ENCODE peak calls at places on chromosomes 12 and 14, in five cellular contexts. One of them, this sample, is unnamed.

GRCh38 chr12:78674311-78675085 is 190.1 kb upstream of the SYT1 start:
- DNase-seq in PC-3: no peak
- DNase-seq in OCI-LY7: no peak
- DNase-seq in neural progenitor cell: no peak
- DNase-seq in MM.1S: no peak
- DNase-seq in this sample: no peak

GRCh38 chr12:118302053-118302452 is 70.7 kb downstream of the TAOK3 start:
- DNase-seq in PC-3: peak
- DNase-seq in OCI-LY7: no peak
- DNase-seq in neural progenitor cell: no peak
- DNase-seq in MM.1S: no peak
- DNase-seq in this sample: no peak

GRCh38 chr12:124536613-124537012 is 30.8 kb downstream of the NCOR2 start:
- DNase-seq in PC-3: no peak
- DNase-seq in OCI-LY7: no peak
- DNase-seq in neural progenitor cell: no peak
- DNase-seq in MM.1S: no peak
- DNase-seq in this sample: no peak

GRCh38 chr14:61841145-61841544 is 78.9 kb downstream of the SNAPC1 start:
- DNase-seq in PC-3: peak
- DNase-seq in OCI-LY7: no peak
- DNase-seq in neural progenitor cell: no peak
- DNase-seq in MM.1S: no peak
- DNase-seq in this sample: peak

GRCh38 chr14:99587463-99588278 is 16.3 kb downstream of the CCDC85C start:
- DNase-seq in PC-3: no peak
- DNase-seq in OCI-LY7: no peak
- DNase-seq in neural progenitor cell: no peak
- DNase-seq in MM.1S: no peak
- DNase-seq in this sample: no peak

GRCh38 chr14:79483472-79483871 is 727.8 kb downstream of the DIO2 start:
- DNase-seq in PC-3: peak
- DNase-seq in OCI-LY7: no peak
- DNase-seq in neural progenitor cell: no peak
- DNase-seq in MM.1S: no peak
- DNase-seq in this sample: no peak

GRCh38 chr12:103824845-103825244 is 16.2 kb downstream of the NT5DC3 start:
- DNase-seq in PC-3: no peak
- DNase-seq in OCI-LY7: no peak
- DNase-seq in neural progenitor cell: no peak
- DNase-seq in MM.1S: no peak
- DNase-seq in this sample: no peak

GRCh38 chr12:120984351-120984898 is 6.1 kb downstream of the HNF1A start:
- DNase-seq in PC-3: no peak
- DNase-seq in OCI-LY7: no peak
- DNase-seq in neural progenitor cell: no peak
- DNase-seq in MM.1S: no peak
- DNase-seq in this sample: peak

GRCh38 chr14:104582005-104582404 is 2.4 kb downstream of the C14orf180 start:
- DNase-seq in PC-3: no peak
- DNase-seq in OCI-LY7: no peak
- DNase-seq in neural progenitor cell: no peak
- DNase-seq in MM.1S: no peak
- DNase-seq in this sample: no peak

GRCh38 chr14:90698379-90698869 is 117.8 kb downstream of the TTC7B start:
- DNase-seq in PC-3: no peak
- DNase-seq in OCI-LY7: no peak
- DNase-seq in neural progenitor cell: no peak
- DNase-seq in MM.1S: no peak
- DNase-seq in this sample: peak

GRCh38 chr14:101235042-101235871 is 326.0 kb upstream of the DIO3 start:
- DNase-seq in PC-3: peak
- DNase-seq in OCI-LY7: peak
- DNase-seq in neural progenitor cell: peak
- DNase-seq in MM.1S: no peak
- DNase-seq in this sample: peak

GRCh38 chr12:128789356-128789929 is 34.3 kb downstream of the SLC15A4 start:
- DNase-seq in PC-3: no peak
- DNase-seq in OCI-LY7: peak
- DNase-seq in neural progenitor cell: no peak
- DNase-seq in MM.1S: no peak
- DNase-seq in this sample: no peak

GRCh38 chr12:57368349-57369095 is 62.3 kb downstream of the R3HDM2 start:
- DNase-seq in PC-3: no peak
- DNase-seq in OCI-LY7: no peak
- DNase-seq in neural progenitor cell: no peak
- DNase-seq in MM.1S: no peak
- DNase-seq in this sample: peak

GRCh38 chr14:105267820-105268548 is 19.7 kb downstream of the BTBD6 start:
- DNase-seq in PC-3: peak
- DNase-seq in OCI-LY7: no peak
- DNase-seq in neural progenitor cell: no peak
- DNase-seq in MM.1S: no peak
- DNase-seq in this sample: no peak

GRCh38 chr14:68542346-68542745 is 250.5 kb downstream of the ZFP36L1 start:
- DNase-seq in PC-3: peak
- DNase-seq in OCI-LY7: no peak
- DNase-seq in neural progenitor cell: no peak
- DNase-seq in MM.1S: no peak
- DNase-seq in this sample: no peak

GRCh38 chr12:115749485-115749884 is 528.0 kb downstream of the MED13L start:
- DNase-seq in PC-3: no peak
- DNase-seq in OCI-LY7: no peak
- DNase-seq in neural progenitor cell: no peak
- DNase-seq in MM.1S: no peak
- DNase-seq in this sample: no peak

GRCh38 chr12:13061377-13061776 is 17.2 kb downstream of the FAM234B start:
- DNase-seq in PC-3: no peak
- DNase-seq in OCI-LY7: no peak
- DNase-seq in neural progenitor cell: no peak
- DNase-seq in MM.1S: no peak
- DNase-seq in this sample: no peak

GRCh38 chr12:108854453-108855283 is 2.7 kb downstream of the SSH1 start:
- DNase-seq in PC-3: peak
- DNase-seq in OCI-LY7: no peak
- DNase-seq in neural progenitor cell: no peak
- DNase-seq in MM.1S: no peak
- DNase-seq in this sample: peak

GRCh38 chr12:94566345-94566744 is 84.0 kb downstream of the TMCC3 start:
- DNase-seq in PC-3: no peak
- DNase-seq in OCI-LY7: peak
- DNase-seq in neural progenitor cell: no peak
- DNase-seq in MM.1S: no peak
- DNase-seq in this sample: no peak

GRCh38 chr14:77086017-77086727 is 11.9 kb upstream of the CIPC start:
- DNase-seq in PC-3: peak
- DNase-seq in OCI-LY7: no peak
- DNase-seq in neural progenitor cell: peak
- DNase-seq in MM.1S: peak
- DNase-seq in this sample: peak

GRCh38 chr14:104344815-104345214 is 206.4 kb downstream of the KIF26A start:
- DNase-seq in PC-3: peak
- DNase-seq in OCI-LY7: no peak
- DNase-seq in neural progenitor cell: no peak
- DNase-seq in MM.1S: no peak
- DNase-seq in this sample: no peak

GRCh38 chr12:89351489-89352241 is 636 bp downstream of the DUSP6 start:
- DNase-seq in PC-3: no peak
- DNase-seq in OCI-LY7: peak
- DNase-seq in neural progenitor cell: no peak
- DNase-seq in MM.1S: peak
- DNase-seq in this sample: peak

GRCh38 chr12:10582704-10583103 is 30.7 kb downstream of the MAGOHB start:
- DNase-seq in PC-3: no peak
- DNase-seq in OCI-LY7: no peak
- DNase-seq in neural progenitor cell: no peak
- DNase-seq in MM.1S: no peak
- DNase-seq in this sample: no peak

GRCh38 chr12:62802981-62803380 is 132.0 kb downstream of the PPM1H start:
- DNase-seq in PC-3: peak
- DNase-seq in OCI-LY7: no peak
- DNase-seq in neural progenitor cell: no peak
- DNase-seq in MM.1S: no peak
- DNase-seq in this sample: no peak

GRCh38 chr12:52155048-52155868 is 36.6 kb downstream of the KRT80 start:
- DNase-seq in PC-3: peak
- DNase-seq in OCI-LY7: no peak
- DNase-seq in neural progenitor cell: no peak
- DNase-seq in MM.1S: no peak
- DNase-seq in this sample: peak

GRCh38 chr12:32240210-32240609 is 133.6 kb downstream of the BICD1 start:
- DNase-seq in PC-3: no peak
- DNase-seq in OCI-LY7: no peak
- DNase-seq in neural progenitor cell: no peak
- DNase-seq in MM.1S: no peak
- DNase-seq in this sample: no peak

GRCh38 chr12:51926718-51927117 is 19.4 kb downstream of the ACVRL1 start:
- DNase-seq in PC-3: peak
- DNase-seq in OCI-LY7: peak
- DNase-seq in neural progenitor cell: no peak
- DNase-seq in MM.1S: peak
- DNase-seq in this sample: peak

GRCh38 chr12:112408621-112409020 is 784 bp downstream of the RPL6 start:
- DNase-seq in PC-3: no peak
- DNase-seq in OCI-LY7: no peak
- DNase-seq in neural progenitor cell: no peak
- DNase-seq in MM.1S: no peak
- DNase-seq in this sample: no peak

GRCh38 chr12:31017535-31017934 is 56.1 kb upstream of the DDX11 start:
- DNase-seq in PC-3: no peak
- DNase-seq in OCI-LY7: peak
- DNase-seq in neural progenitor cell: no peak
- DNase-seq in MM.1S: no peak
- DNase-seq in this sample: no peak

GRCh38 chr12:105253882-105254513 is 18.0 kb upstream of the APPL2 start:
- DNase-seq in PC-3: peak
- DNase-seq in OCI-LY7: no peak
- DNase-seq in neural progenitor cell: no peak
- DNase-seq in MM.1S: no peak
- DNase-seq in this sample: no peak

DNA sequence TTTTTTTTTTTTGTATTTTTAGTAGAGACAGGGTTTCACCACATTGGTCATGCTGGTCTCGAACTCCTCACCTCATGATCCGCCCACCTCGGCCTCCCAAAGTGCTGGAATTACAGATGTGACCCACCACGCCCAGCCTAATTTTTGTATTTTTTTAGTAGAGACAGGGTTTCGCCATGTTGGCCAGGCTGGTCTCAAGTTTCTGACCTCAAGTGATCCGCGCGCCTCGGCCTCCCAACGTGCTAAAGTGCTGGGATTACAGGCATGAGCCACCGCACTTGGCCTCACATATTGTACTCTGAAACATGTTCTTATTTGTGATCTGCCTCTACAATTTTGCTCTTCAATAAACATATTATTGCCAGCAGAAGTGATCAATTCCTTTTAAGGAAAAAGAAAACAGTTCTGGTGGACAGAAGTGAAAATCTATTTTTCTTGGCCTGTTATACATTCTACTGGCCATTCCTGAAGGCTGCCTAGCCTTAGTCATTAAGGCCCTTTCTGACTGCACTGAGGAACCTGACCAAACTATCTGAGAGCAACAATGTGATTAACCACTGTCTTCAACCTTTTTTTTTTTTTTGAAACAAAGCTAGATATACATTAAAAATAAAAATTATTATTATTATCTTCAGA is 36.1 kb downstream of the SNX6 start:
- DNase-seq in PC-3: no peak
- DNase-seq in OCI-LY7: no peak
- DNase-seq in neural progenitor cell: no peak
- DNase-seq in MM.1S: no peak
- DNase-seq in this sample: no peak
- TF ChIP-seq EZH2phosphoT487 in PC-3: no peak
- TF ChIP-seq EZH2phosphoT487 in OCI-LY7: no peak
- TF ChIP-seq EZH2phosphoT487 in neural progenitor cell: no peak
- TF ChIP-seq EZH2phosphoT487 in MM.1S: no peak
- TF ChIP-seq EZH2phosphoT487 in this sample: no peak

DNA sequence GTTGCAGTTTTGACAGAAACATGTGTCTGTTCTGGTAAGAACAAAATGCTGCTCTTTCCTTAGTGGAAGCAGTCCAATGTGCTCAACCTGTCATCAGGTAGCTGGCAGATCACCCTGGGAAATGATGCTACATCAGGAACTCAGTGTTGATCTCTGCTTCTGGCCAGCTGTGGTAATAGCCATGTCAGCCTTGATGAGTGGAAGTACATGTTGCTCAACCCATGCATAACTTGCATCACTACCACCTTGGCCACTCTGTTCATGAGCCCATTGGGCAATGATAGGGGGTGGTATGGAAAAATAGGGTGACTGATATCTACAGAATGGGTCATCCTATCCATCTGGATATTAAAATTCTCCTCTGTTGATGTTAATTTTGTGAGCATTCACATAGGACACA is 411.0 kb downstream of the C12orf50 start:
- DNase-seq in PC-3: no peak
- DNase-seq in OCI-LY7: no peak
- DNase-seq in neural progenitor cell: no peak
- DNase-seq in MM.1S: no peak
- DNase-seq in this sample: peak
- TF ChIP-seq CTCF in PC-3: no peak
- TF ChIP-seq CTCF in OCI-LY7: no peak
- TF ChIP-seq CTCF in neural progenitor cell: no peak
- TF ChIP-seq CTCF in MM.1S: no peak
- TF ChIP-seq CTCF in this sample: no peak

GRCh38 chr12:69569236-69569635 is 16.0 kb upstream of the CCT2 start:
- DNase-seq in PC-3: peak
- DNase-seq in OCI-LY7: no peak
- DNase-seq in neural progenitor cell: no peak
- DNase-seq in MM.1S: no peak
- DNase-seq in this sample: no peak
- TF ChIP-seq EZH2phosphoT487 in PC-3: no peak
- TF ChIP-seq EZH2phosphoT487 in OCI-LY7: no peak
- TF ChIP-seq EZH2phosphoT487 in neural progenitor cell: no peak
- TF ChIP-seq EZH2phosphoT487 in MM.1S: no peak
- TF ChIP-seq EZH2phosphoT487 in this sample: no peak

DNA sequence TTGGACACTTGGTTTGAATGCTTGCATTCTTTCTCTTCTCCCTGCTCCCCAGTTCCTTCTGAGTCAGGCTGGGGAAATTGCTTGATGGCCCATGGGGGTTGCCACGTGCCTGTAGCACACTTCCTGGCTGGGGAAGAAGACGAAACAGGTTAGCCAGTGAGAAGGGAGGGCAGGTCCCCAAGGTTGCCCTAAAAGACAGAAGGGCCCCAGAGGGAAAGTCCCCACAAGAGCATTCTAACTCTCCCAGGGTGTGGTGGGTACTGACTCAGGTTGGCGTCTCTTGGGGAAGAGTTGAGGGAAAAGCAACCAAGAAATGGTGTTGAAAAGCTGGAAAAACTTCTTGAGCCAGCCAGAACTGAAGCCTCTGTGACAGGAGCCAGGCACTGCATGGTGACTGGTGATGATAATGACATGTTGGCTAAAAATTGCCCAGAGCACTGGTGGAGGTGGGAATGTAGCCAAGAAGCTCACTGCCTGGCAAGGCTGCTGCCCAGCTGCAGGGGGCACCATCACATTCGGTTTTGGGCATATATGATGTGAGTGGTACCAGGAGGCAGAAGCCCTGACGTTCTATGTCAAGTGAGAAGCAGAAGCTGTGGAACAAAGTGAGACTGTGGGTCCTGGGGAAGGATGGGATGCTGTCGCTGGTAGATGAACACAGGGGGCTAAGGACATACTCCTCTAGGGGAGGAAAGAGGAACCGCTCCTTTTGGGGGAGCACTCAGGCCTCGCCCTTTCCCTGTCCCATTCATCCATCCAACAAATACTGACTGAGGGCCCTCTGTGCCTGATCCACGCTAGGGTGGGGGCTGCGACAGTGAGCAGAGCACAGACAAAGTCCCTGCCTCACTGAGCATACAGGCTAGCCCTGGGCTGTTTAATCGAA is 8.1 kb upstream of the RABGGTA start:
- DNase-seq in PC-3: peak
- DNase-seq in OCI-LY7: peak
- DNase-seq in neural progenitor cell: no peak
- DNase-seq in MM.1S: no peak
- DNase-seq in this sample: no peak
- TF ChIP-seq CTCF in PC-3: peak
- TF ChIP-seq CTCF in OCI-LY7: peak
- TF ChIP-seq CTCF in neural progenitor cell: peak
- TF ChIP-seq CTCF in MM.1S: no peak
- TF ChIP-seq CTCF in this sample: no peak

This sample was measured in hepatocyte.